ENCODE peak calls at places on chromosomes 1 and 21, in seven cellular contexts. Q is tibial nerve, I is stomach, L is adrenal gland, P is uterus, D is body of pancreas, V is transverse colon. O is an unnamed sample.

GRCh38 chr1:109948285-109948630 is 36.3 kb upstream of the AHCYL1 start:
- DNase-seq in Q (no peak), I (no peak), L (no peak), P (no peak), D (no peak), V (no peak), O (no peak)

GRCh38 chr1:3903141-3904005 is 3.3 kb upstream of the C1orf174 start:
- DNase-seq in Q (no peak), I (peak), L (no peak), P (no peak), D (peak), V (peak), O (no peak)

GRCh38 chr1:94275116-94275515 is 37.7 kb upstream of the ARHGAP29 start:
- DNase-seq in Q (no peak), I (no peak), L (no peak), P (no peak), D (no peak), V (no peak), O (no peak)

GRCh38 chr1:9180077-9180819 is 51.3 kb upstream of the GPR157 start:
- DNase-seq in Q (no peak), I (no peak), L (no peak), P (no peak), D (no peak), V (no peak), O (no peak)

GRCh38 chr21:42391297-42391696 is 4.6 kb downstream of the TMPRSS3 start:
- DNase-seq in Q (no peak), I (no peak), L (no peak), P (no peak), D (no peak), V (no peak), O (no peak)

GRCh38 chr1:151399890-151400235 is 490 bp downstream of the PSMB4 start:
- DNase-seq in Q (no peak), I (no peak), L (peak), P (no peak), D (peak), V (no peak), O (peak)

GRCh38 chr1:206860165-206860564 is 5.3 kb upstream of the IL20 start:
- DNase-seq in Q (no peak), I (no peak), L (no peak), P (no peak), D (no peak), V (no peak), O (no peak)

GRCh38 chr1:157595356-157595755 is 2.5 kb downstream of the FCRL4 start:
- DNase-seq in Q (no peak), I (no peak), L (no peak), P (no peak), D (no peak), V (peak), O (no peak)

GRCh38 chr1:36766481-36766880 is 267.8 kb downstream of the GRIK3 start:
- DNase-seq in Q (no peak), I (no peak), L (no peak), P (no peak), D (no peak), V (no peak), O (no peak)

GRCh38 chr1:64072089-64072835 is 131.2 kb upstream of the UBE2U start:
- DNase-seq in Q (no peak), I (peak), L (no peak), P (no peak), D (no peak), V (no peak), O (no peak)

GRCh38 chr1:211352465-211352864 is 25.8 kb downstream of the TRAF5 start:
- DNase-seq in Q (no peak), I (no peak), L (no peak), P (no peak), D (no peak), V (no peak), O (no peak)
- TF ChIP-seq POLR2A in Q (no peak), I (no peak), L (no peak), P (no peak), D (no peak), V (no peak), O (no peak)

GRCh38 chr1:179296356-179296755 is 2.8 kb downstream of the SOAT1 start:
- DNase-seq in Q (no peak), I (no peak), L (no peak), P (no peak), D (no peak), V (no peak), O (no peak)

GRCh38 chr1:179288977-179289376 is 4.6 kb upstream of the SOAT1 start:
- DNase-seq in Q (no peak), I (no peak), L (no peak), P (no peak), D (no peak), V (no peak), O (no peak)

GRCh38 chr1:179296831-179297377 is 3.3 kb downstream of the SOAT1 start:
- DNase-seq in Q (no peak), I (no peak), L (no peak), P (no peak), D (no peak), V (no peak), O (no peak)

GRCh38 chr1:179295356-179295755 is 1.8 kb downstream of the SOAT1 start:
- DNase-seq in Q (no peak), I (no peak), L (no peak), P (no peak), D (no peak), V (no peak), O (no peak)

DNA sequence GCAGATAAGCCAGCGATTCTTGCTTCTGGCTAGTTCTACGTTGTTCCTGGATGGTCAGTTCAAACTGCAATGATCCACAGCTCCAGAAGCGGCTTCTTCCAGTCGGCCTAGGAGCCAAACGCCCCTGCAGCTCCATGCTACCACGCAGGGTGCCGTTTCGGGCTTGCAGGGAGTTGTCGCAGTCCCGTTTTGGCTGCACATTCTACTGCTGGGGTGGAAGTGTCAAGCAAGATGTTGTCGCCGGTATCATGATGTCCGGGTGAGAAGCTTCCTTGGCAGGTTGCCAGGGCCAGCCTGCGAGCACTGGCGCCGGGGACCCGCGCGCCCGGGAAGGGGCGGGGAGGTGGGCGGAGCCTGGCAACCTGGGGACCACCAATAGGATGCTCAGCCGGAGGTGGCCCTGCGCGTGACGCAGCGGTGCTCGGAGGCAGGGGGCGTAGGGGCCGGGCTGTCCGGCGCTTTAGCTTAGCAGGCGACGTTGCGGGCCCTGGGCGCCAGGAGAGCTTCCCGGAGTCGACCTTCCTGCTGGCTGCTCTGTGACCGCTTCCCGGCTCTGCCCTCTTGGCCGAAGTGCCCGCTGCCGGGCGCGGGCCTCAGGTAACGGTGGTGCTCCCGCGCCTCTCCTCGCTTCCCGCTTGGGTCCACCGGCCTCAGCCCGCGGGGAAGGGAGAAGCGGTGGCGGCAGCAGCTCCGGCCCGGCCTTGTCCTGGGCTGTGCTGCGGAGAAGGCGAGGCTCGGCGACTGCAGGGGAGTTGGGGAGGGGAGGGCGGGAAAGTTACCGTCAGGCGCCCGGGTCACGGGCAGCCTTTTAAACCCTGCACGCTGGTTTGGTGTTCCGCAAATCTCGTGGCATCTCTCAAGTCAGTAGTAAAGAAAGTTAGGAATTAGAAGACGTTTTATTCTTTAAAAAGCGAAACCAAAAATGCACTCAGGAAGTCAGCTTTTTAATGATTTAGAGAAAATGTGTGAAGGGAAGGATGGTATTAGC is at the start of gene SOAT1:
- DNase-seq in Q (peak), I (peak), L (peak), P (peak), D (peak), V (peak), O (peak)
- TF ChIP-seq POLR2A in Q (peak), I (peak), L (peak), P (peak), D (peak), V (peak), O (peak)

GRCh38 chr1:84624876-84625275 is 50.6 kb upstream of the CTBS start:
- DNase-seq in Q (no peak), I (no peak), L (no peak), P (no peak), D (no peak), V (no peak), O (no peak)

GRCh38 chr1:84619383-84620093 is 45.3 kb upstream of the CTBS start:
- DNase-seq in Q (no peak), I (no peak), L (peak), P (no peak), D (peak), V (no peak), O (no peak)

GRCh38 chr1:84621553-84621952 is 47.3 kb upstream of the CTBS start:
- DNase-seq in Q (no peak), I (no peak), L (no peak), P (no peak), D (no peak), V (no peak), O (no peak)

GRCh38 chr1:84617349-84617748 is 43.1 kb upstream of the CTBS start:
- DNase-seq in Q (no peak), I (no peak), L (no peak), P (no peak), D (no peak), V (no peak), O (no peak)

GRCh38 chr1:84620720-84621313 is 46.6 kb upstream of the CTBS start:
- DNase-seq in Q (peak), I (peak), L (peak), P (peak), D (peak), V (peak), O (peak)
- TF ChIP-seq POLR2A in Q (no peak), I (no peak), L (no peak), P (no peak), D (peak), V (no peak), O (no peak)

GRCh38 chr1:19599810-19600209 is 44.3 kb upstream of the NBL1 start:
- DNase-seq in Q (no peak), I (no peak), L (no peak), P (no peak), D (no peak), V (no peak), O (no peak)

GRCh38 chr1:19591482-19592093 is 52.5 kb upstream of the NBL1 start:
- DNase-seq in Q (no peak), I (no peak), L (no peak), P (no peak), D (no peak), V (no peak), O (no peak)

GRCh38 chr1:19596719-19597462 is 47.2 kb upstream of the NBL1 start:
- DNase-seq in Q (peak), I (peak), L (peak), P (peak), D (peak), V (peak), O (peak)

GRCh38 chr1:19597463-19598309 is 46.4 kb upstream of the NBL1 start:
- DNase-seq in Q (no peak), I (no peak), L (peak), P (no peak), D (no peak), V (no peak), O (peak)

GRCh38 chr1:19596065-19596718 is 47.9 kb upstream of the NBL1 start:
- DNase-seq in Q (no peak), I (no peak), L (peak), P (no peak), D (peak), V (peak), O (no peak)
- TF ChIP-seq POLR2A in Q (no peak), I (no peak), L (no peak), P (no peak), D (no peak), V (no peak), O (no peak)

GRCh38 chr1:43991476-43992231 is at the start of gene CCDC24:
- DNase-seq in Q (peak), I (peak), L (peak), P (peak), D (peak), V (peak), O (peak)
- TF ChIP-seq POLR2A in Q (peak), I (no peak), L (peak), P (no peak), D (peak), V (peak), O (peak)

GRCh38 chr21:43879348-43880110 is 14.5 kb downstream of the AGPAT3 start:
- DNase-seq in Q (no peak), I (no peak), L (no peak), P (no peak), D (no peak), V (no peak), O (peak)
- TF ChIP-seq POLR2A in Q (no peak), I (no peak), L (no peak), P (no peak), D (no peak), V (no peak), O (no peak)